ENCODE peak calls at places on chromosomes 11 and 22, in four cellular contexts. Q, F, H and E are unnamed samples.

GRCh38 chr11:77470504-77470903 is 3.4 kb downstream of the PAK1 start:
- DNase-seq in Q (no peak), F (no peak), H (no peak), E (no peak)

GRCh38 chr22:48724899-48725298 is 1102.8 kb downstream of the BRD1 start:
- DNase-seq in Q (no peak), F (no peak), H (no peak), E (no peak)

GRCh38 chr22:24751518-24751917 is 23.0 kb downstream of the PIWIL3 start:
- DNase-seq in Q (no peak), F (no peak), H (no peak), E (no peak)

GRCh38 chr11:94493146-94493442 is 550 bp downstream of the MRE11 start:
- DNase-seq in Q (no peak), F (no peak), H (no peak), E (no peak)

GRCh38 chr11:61533401-61533800 is 24.9 kb downstream of the LRRC10B start:
- DNase-seq in Q (no peak), F (no peak), H (no peak), E (no peak)

GRCh38 chr11:120268686-120269085 is 28.7 kb downstream of the POU2F3 start:
- DNase-seq in Q (no peak), F (no peak), H (no peak), E (no peak)

GRCh38 chr22:27454807-27455450 is 346.6 kb downstream of the MN1 start:
- DNase-seq in Q (no peak), F (no peak), H (peak), E (no peak)

GRCh38 chr11:123751777-123752176 is 2.5 kb downstream of the OR6X1 start:
- DNase-seq in Q (no peak), F (no peak), H (no peak), E (no peak)

GRCh38 chr22:46079861-46080821 is 70.2 kb upstream of the PPARA start:
- DNase-seq in Q (no peak), F (no peak), H (peak), E (peak)

GRCh38 chr22:45502215-45503070 is at the start of gene FBLN1:
- DNase-seq in Q (peak), F (no peak), H (no peak), E (peak)

GRCh38 chr11:63668396-63668795 is 2.8 kb downstream of the ATL3 start:
- DNase-seq in Q (no peak), F (no peak), H (no peak), E (no peak)

GRCh38 chr11:11983427-11983826 is 25.0 kb downstream of the DKK3 start:
- DNase-seq in Q (peak), F (no peak), H (no peak), E (no peak)

GRCh38 chr22:22487869-22488597 is 20.5 kb downstream of the ZNF280B start:
- DNase-seq in Q (no peak), F (no peak), H (no peak), E (no peak)

GRCh38 chr11:1761110-1761856 is 2.4 kb downstream of the CTSD start:
- DNase-seq in Q (no peak), F (no peak), H (no peak), E (no peak)

GRCh38 chr11:120775986-120776682 is 247.8 kb upstream of the TBCEL start:
- DNase-seq in Q (peak), F (no peak), H (no peak), E (no peak)

GRCh38 chr11:118921929-118922744 is 3.6 kb downstream of the BCL9L start:
- DNase-seq in Q (peak), F (no peak), H (peak), E (peak)

GRCh38 chr11:43920598-43921419 is 21.6 kb upstream of the C11orf96 start:
- DNase-seq in Q (no peak), F (no peak), H (peak), E (peak)

GRCh38 chr11:28459912-28460311 is 351.7 kb downstream of the METTL15 start:
- DNase-seq in Q (no peak), F (no peak), H (no peak), E (no peak)

GRCh38 chr11:44752727-44753126 is 26.0 kb downstream of the TSPAN18 start:
- DNase-seq in Q (no peak), F (no peak), H (peak), E (no peak)

GRCh38 chr22:49548356-49549202 is 279.1 kb downstream of the BRD1 start:
- DNase-seq in Q (peak), F (no peak), H (no peak), E (no peak)

GRCh38 chr11:66221726-66222236 is 46.7 kb upstream of the RAB1B start:
- DNase-seq in Q (peak), F (no peak), H (no peak), E (peak)

GRCh38 chr11:128886401-128887119 is 4.6 kb upstream of the KCNJ5 start:
- DNase-seq in Q (no peak), F (no peak), H (no peak), E (no peak)

GRCh38 chr22:20131593-20131855 is at the start of gene ZDHHC8:
- DNase-seq in Q (no peak), F (no peak), H (peak), E (no peak)

GRCh38 chr11:61955416-61956135 is 5.4 kb downstream of the BEST1 start:
- DNase-seq in Q (peak), F (no peak), H (peak), E (no peak)

GRCh38 chr11:131354251-131354701 is 16.1 kb upstream of the NTM start:
- DNase-seq in Q (no peak), F (no peak), H (no peak), E (no peak)

GRCh38 chr11:77250881-77251640 is 50.4 kb downstream of the GDPD4 start:
- DNase-seq in Q (no peak), F (no peak), H (no peak), E (peak)

GRCh38 chr11:80914311-80914710 is 1473.5 kb upstream of the TENM4 start:
- DNase-seq in Q (no peak), F (no peak), H (no peak), E (no peak)

GRCh38 chr11:1049071-1049405 is 12.5 kb upstream of the MUC6 start:
- DNase-seq in Q (no peak), F (no peak), H (no peak), E (no peak)

GRCh38 chr22:46084943-46085830 is 65.1 kb upstream of the PPARA start:
- DNase-seq in Q (no peak), F (no peak), H (peak), E (peak)

GRCh38 chr11:64482588-64482987 is 108.4 kb upstream of the SLC22A12 start:
- DNase-seq in Q (no peak), F (no peak), H (no peak), E (no peak)

GRCh38 chr22:23270798-23271596 is 90.7 kb downstream of the BCR start:
- DNase-seq in Q (no peak), F (no peak), H (no peak), E (no peak)

GRCh38 chr11:77346906-77347603 is 45.6 kb upstream of the GDPD4 start:
- DNase-seq in Q (no peak), F (no peak), H (peak), E (peak)

GRCh38 chr11:33197915-33198727 is 36.8 kb upstream of the CSTF3 start:
- DNase-seq in Q (no peak), F (no peak), H (peak), E (no peak)

GRCh38 chr22:21755855-21756284 is 20.3 kb upstream of the YPEL1 start:
- DNase-seq in Q (no peak), F (no peak), H (peak), E (peak)

GRCh38 chr11:1412377-1413095 is 22.8 kb downstream of the BRSK2 start:
- DNase-seq in Q (no peak), F (no peak), H (no peak), E (no peak)

GRCh38 chr11:89327885-89328284 is 150.2 kb downstream of the TYR start:
- DNase-seq in Q (no peak), F (no peak), H (no peak), E (no peak)